ENCODE peak calls at places on chromosome 4, in four cellular contexts. J, I, V and W are unnamed samples.

GRCh38 chr4:184471872-184472539 is 2.3 kb downstream of the IRF2 start:
- DNase-seq in J (no peak), V (no peak), I (peak; percentile 19), W (no peak)

GRCh38 chr4:26311633-26312032 is 9.2 kb upstream of the RBPJ start:
- DNase-seq in I (no peak), V (no peak), J (no peak), W (no peak)

GRCh38 chr4:2274320-2275043 is 12.6 kb upstream of the MXD4 start:
- DNase-seq in J (no peak), I (no peak), V (no peak), W (no peak)

GRCh38 chr4:187777954-187778353 is 217.6 kb upstream of the ZFP42 start:
- DNase-seq in J (no peak), V (no peak), I (peak; percentile 4), W (no peak)

GRCh38 chr4:84058201-84058600 is 440.9 kb downstream of the NKX6-1 start:
- DNase-seq in J (no peak), V (no peak), I (no peak), W (no peak)

GRCh38 chr4:98566491-98567008 is 91.9 kb downstream of the TSPAN5 start:
- DNase-seq in I (peak; percentile 40), J (no peak), V (no peak), W (no peak)

GRCh38 chr4:98572697-98573096 is 85.7 kb downstream of the TSPAN5 start:
- DNase-seq in J (no peak), V (no peak), I (no peak), W (no peak)

GRCh38 chr4:6032249-6033244 is 14.3 kb upstream of the C4orf50 start:
- DNase-seq in I (no peak), V (no peak), J (no peak), W (peak; percentile 11)

GRCh38 chr4:5267418-5267817 is 216.1 kb downstream of the STK32B start:
- DNase-seq in V (no peak), I (no peak), J (no peak), W (peak; percentile 1)

GRCh38 chr4:26375589-26375988 is 54.8 kb downstream of the RBPJ start:
- DNase-seq in I (no peak), V (no peak), J (no peak), W (no peak)

GRCh38 chr4:126404549-126404948 is 1089.8 kb downstream of the FAT4 start:
- DNase-seq in I (peak; percentile 89), J (no peak), V (no peak), W (no peak)

GRCh38 chr4:126411047-126411446 is 1096.3 kb downstream of the FAT4 start:
- DNase-seq in J (no peak), I (no peak), V (no peak), W (no peak)

GRCh38 chr4:126405369-126405982 is 1090.7 kb downstream of the FAT4 start:
- DNase-seq in J (no peak), V (no peak), I (peak; percentile 51), W (peak; percentile 27)
- TF ChIP-seq CTCF in J (peak; percentile 55), V (peak; percentile 55), I (peak; percentile 64), W (peak; percentile 48)

GRCh38 chr4:82839624-82840023 is 41.0 kb upstream of the SCD5 start:
- DNase-seq in I (no peak), J (no peak), V (no peak), W (no peak)

GRCh38 chr4:82842593-82842992 is 44.0 kb upstream of the SCD5 start:
- DNase-seq in V (no peak), I (no peak), J (no peak), W (peak; percentile 21)
- TF ChIP-seq CTCF in V (peak; percentile 46), I (peak; percentile 38), J (peak; percentile 49), W (peak; percentile 36)

DNA sequence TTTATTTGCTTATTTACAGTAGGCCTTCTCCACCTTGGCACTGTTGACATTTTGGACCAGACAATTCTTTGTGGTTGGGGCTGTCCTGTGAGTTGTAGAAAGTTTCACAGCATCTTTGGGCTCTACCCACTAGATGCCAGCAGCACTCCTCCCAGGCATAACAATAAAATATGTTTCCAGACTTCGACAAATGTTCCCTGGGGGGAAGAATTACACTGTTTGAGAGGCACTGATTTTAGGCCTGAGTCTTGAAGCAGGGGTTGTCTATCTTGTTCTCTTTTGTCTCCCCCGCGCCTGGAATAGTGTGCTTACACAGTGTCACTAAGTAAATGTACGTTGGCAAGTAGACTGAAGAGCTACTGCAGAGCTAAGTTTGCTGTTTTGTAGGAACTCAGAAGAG is 254.4 kb upstream of the BOD1L1 start:
- DNase-seq in V (no peak), I (no peak), J (no peak), W (no peak)
- TF ChIP-seq CTCF in V (no peak), I (peak; percentile 38), J (no peak), W (no peak)

GRCh38 chr4:15139599-15139998 is 137.3 kb downstream of the CPEB2 start:
- DNase-seq in I (no peak), J (no peak), V (no peak), W (no peak)
- TF ChIP-seq CTCF in I (no peak), J (no peak), V (no peak), W (no peak)

GRCh38 chr4:73251384-73251783 is 7.2 kb downstream of the ANKRD17 start:
- DNase-seq in J (no peak), V (no peak), I (no peak), W (no peak)
- TF ChIP-seq CTCF in J (no peak), V (no peak), I (no peak), W (no peak)

DNA sequence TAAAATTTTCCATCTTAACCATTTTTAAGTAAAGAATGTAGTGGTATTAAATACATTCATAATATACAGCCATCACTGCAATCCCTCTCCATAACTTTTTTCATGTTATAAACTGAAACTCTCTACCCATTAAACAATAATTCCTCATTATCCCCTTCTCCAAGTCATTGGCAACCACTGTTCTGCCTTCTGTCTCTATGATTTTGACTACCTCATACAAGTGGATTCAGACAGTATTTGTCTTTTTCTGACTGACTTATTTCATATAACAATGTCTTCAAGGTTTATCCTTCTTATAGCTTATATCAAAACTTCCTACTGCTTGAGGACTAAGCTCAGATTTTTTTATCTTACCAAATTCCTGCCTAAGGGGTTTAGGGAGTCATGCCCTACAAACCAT is 1723.1 kb upstream of the AGA start:
- DNase-seq in J (no peak), I (no peak), V (no peak), W (no peak)
- TF ChIP-seq CTCF in J (no peak), I (no peak), V (no peak), W (no peak)